ENCODE peak calls at places on chromosomes 7 and 10, in ten cellular contexts. One of them, this sample, is unnamed.

GRCh38 chr10:86790394-86790793 is 34.0 kb downstream of the BMPR1A start:
- DNase-seq in HFF-Myc: no peak
- DNase-seq in head of caudate nucleus: no peak
- DNase-seq in M059J: no peak
- DNase-seq in activated T-helper 1 cell treated with Interleukin-2 at 50 U/mL for 16 hours: no peak
- DNase-seq in stimulated activated CD4-positive, alpha-beta T cell treated with anti-CD3 and anti-CD28 coated beads, Interleukin-12 subunit alpha, Interleukin-12 subunit beta, amount 100 ng/mL, for 48 hours: no peak
- DNase-seq in cerebellar cortex: no peak
- DNase-seq in OCI-LY7: no peak
- DNase-seq in EL: no peak
- DNase-seq in mammary epithelial cell: no peak
- DNase-seq in this sample: no peak

GRCh38 chr10:1123198-1123597 is 67.0 kb downstream of the WDR37 start:
- DNase-seq in HFF-Myc: no peak
- DNase-seq in head of caudate nucleus: no peak
- DNase-seq in M059J: no peak
- DNase-seq in activated T-helper 1 cell treated with Interleukin-2 at 50 U/mL for 16 hours: no peak
- DNase-seq in stimulated activated CD4-positive, alpha-beta T cell treated with anti-CD3 and anti-CD28 coated beads, Interleukin-12 subunit alpha, Interleukin-12 subunit beta, amount 100 ng/mL, for 48 hours: no peak
- DNase-seq in cerebellar cortex: no peak
- DNase-seq in OCI-LY7: peak; percentile 15
- DNase-seq in EL: no peak
- DNase-seq in mammary epithelial cell: no peak
- DNase-seq in this sample: no peak

GRCh38 chr7:28060371-28060950 is 120.1 kb downstream of the JAZF1 start:
- DNase-seq in HFF-Myc: no peak
- DNase-seq in head of caudate nucleus: no peak
- DNase-seq in M059J: no peak
- DNase-seq in activated T-helper 1 cell treated with Interleukin-2 at 50 U/mL for 16 hours: no peak
- DNase-seq in stimulated activated CD4-positive, alpha-beta T cell treated with anti-CD3 and anti-CD28 coated beads, Interleukin-12 subunit alpha, Interleukin-12 subunit beta, amount 100 ng/mL, for 48 hours: no peak
- DNase-seq in cerebellar cortex: no peak
- DNase-seq in OCI-LY7: no peak
- DNase-seq in EL: no peak
- DNase-seq in mammary epithelial cell: no peak
- DNase-seq in this sample: no peak

GRCh38 chr7:88034083-88034695 is 100.1 kb downstream of the ADAM22 start:
- DNase-seq in HFF-Myc: no peak
- DNase-seq in head of caudate nucleus: no peak
- DNase-seq in M059J: no peak
- DNase-seq in activated T-helper 1 cell treated with Interleukin-2 at 50 U/mL for 16 hours: no peak
- DNase-seq in stimulated activated CD4-positive, alpha-beta T cell treated with anti-CD3 and anti-CD28 coated beads, Interleukin-12 subunit alpha, Interleukin-12 subunit beta, amount 100 ng/mL, for 48 hours: no peak
- DNase-seq in cerebellar cortex: peak; percentile 52
- DNase-seq in OCI-LY7: no peak
- DNase-seq in EL: no peak
- DNase-seq in mammary epithelial cell: no peak
- DNase-seq in this sample: no peak

GRCh38 chr7:109322833-109323232 is 753.2 kb downstream of the DNAJB9 start:
- DNase-seq in HFF-Myc: no peak
- DNase-seq in head of caudate nucleus: no peak
- DNase-seq in M059J: no peak
- DNase-seq in activated T-helper 1 cell treated with Interleukin-2 at 50 U/mL for 16 hours: no peak
- DNase-seq in stimulated activated CD4-positive, alpha-beta T cell treated with anti-CD3 and anti-CD28 coated beads, Interleukin-12 subunit alpha, Interleukin-12 subunit beta, amount 100 ng/mL, for 48 hours: no peak
- DNase-seq in cerebellar cortex: no peak
- DNase-seq in OCI-LY7: peak; percentile 1
- DNase-seq in EL: no peak
- DNase-seq in mammary epithelial cell: no peak
- DNase-seq in this sample: no peak

GRCh38 chr7:18226598-18226997 is 199.0 kb upstream of the PRPS1L1 start:
- DNase-seq in HFF-Myc: no peak
- DNase-seq in head of caudate nucleus: no peak
- DNase-seq in M059J: no peak
- DNase-seq in activated T-helper 1 cell treated with Interleukin-2 at 50 U/mL for 16 hours: no peak
- DNase-seq in stimulated activated CD4-positive, alpha-beta T cell treated with anti-CD3 and anti-CD28 coated beads, Interleukin-12 subunit alpha, Interleukin-12 subunit beta, amount 100 ng/mL, for 48 hours: no peak
- DNase-seq in cerebellar cortex: no peak
- DNase-seq in OCI-LY7: no peak
- DNase-seq in EL: no peak
- DNase-seq in mammary epithelial cell: no peak
- DNase-seq in this sample: no peak

GRCh38 chr10:68301790-68302502 is 29.9 kb upstream of the HNRNPH3 start:
- DNase-seq in HFF-Myc: peak; percentile 32
- DNase-seq in head of caudate nucleus: peak; percentile 16
- DNase-seq in M059J: peak; percentile 63
- DNase-seq in activated T-helper 1 cell treated with Interleukin-2 at 50 U/mL for 16 hours: no peak
- DNase-seq in stimulated activated CD4-positive, alpha-beta T cell treated with anti-CD3 and anti-CD28 coated beads, Interleukin-12 subunit alpha, Interleukin-12 subunit beta, amount 100 ng/mL, for 48 hours: no peak
- DNase-seq in cerebellar cortex: peak; percentile 76
- DNase-seq in OCI-LY7: peak; percentile 87
- DNase-seq in EL: peak; percentile 64
- DNase-seq in mammary epithelial cell: peak; percentile 30
- DNase-seq in this sample: peak; percentile 61

GRCh38 chr7:2260820-2261219 is 18.8 kb downstream of the NUDT1 start:
- DNase-seq in HFF-Myc: no peak
- DNase-seq in head of caudate nucleus: no peak
- DNase-seq in M059J: peak; percentile 92
- DNase-seq in activated T-helper 1 cell treated with Interleukin-2 at 50 U/mL for 16 hours: no peak
- DNase-seq in stimulated activated CD4-positive, alpha-beta T cell treated with anti-CD3 and anti-CD28 coated beads, Interleukin-12 subunit alpha, Interleukin-12 subunit beta, amount 100 ng/mL, for 48 hours: no peak
- DNase-seq in cerebellar cortex: peak; percentile 46
- DNase-seq in OCI-LY7: no peak
- DNase-seq in EL: peak; percentile 34
- DNase-seq in mammary epithelial cell: peak; percentile 88
- DNase-seq in this sample: peak; percentile 83

GRCh38 chr7:112101083-112101846 is 104.9 kb downstream of the DOCK4 start:
- DNase-seq in HFF-Myc: no peak
- DNase-seq in head of caudate nucleus: no peak
- DNase-seq in M059J: peak; percentile 5
- DNase-seq in activated T-helper 1 cell treated with Interleukin-2 at 50 U/mL for 16 hours: no peak
- DNase-seq in stimulated activated CD4-positive, alpha-beta T cell treated with anti-CD3 and anti-CD28 coated beads, Interleukin-12 subunit alpha, Interleukin-12 subunit beta, amount 100 ng/mL, for 48 hours: no peak
- DNase-seq in cerebellar cortex: no peak
- DNase-seq in OCI-LY7: no peak
- DNase-seq in EL: no peak
- DNase-seq in mammary epithelial cell: no peak
- DNase-seq in this sample: no peak

GRCh38 chr7:43479042-43479441 is 103.9 kb upstream of the STK17A start:
- DNase-seq in HFF-Myc: no peak
- DNase-seq in head of caudate nucleus: no peak
- DNase-seq in M059J: no peak
- DNase-seq in activated T-helper 1 cell treated with Interleukin-2 at 50 U/mL for 16 hours: no peak
- DNase-seq in stimulated activated CD4-positive, alpha-beta T cell treated with anti-CD3 and anti-CD28 coated beads, Interleukin-12 subunit alpha, Interleukin-12 subunit beta, amount 100 ng/mL, for 48 hours: no peak
- DNase-seq in cerebellar cortex: no peak
- DNase-seq in OCI-LY7: peak; percentile 16
- DNase-seq in EL: no peak
- DNase-seq in mammary epithelial cell: peak; percentile 28
- DNase-seq in this sample: peak; percentile 35

GRCh38 chr10:70940834-70941568 is 52.6 kb upstream of the PCBD1 start:
- DNase-seq in HFF-Myc: no peak
- DNase-seq in head of caudate nucleus: no peak
- DNase-seq in M059J: peak; percentile 8
- DNase-seq in activated T-helper 1 cell treated with Interleukin-2 at 50 U/mL for 16 hours: no peak
- DNase-seq in stimulated activated CD4-positive, alpha-beta T cell treated with anti-CD3 and anti-CD28 coated beads, Interleukin-12 subunit alpha, Interleukin-12 subunit beta, amount 100 ng/mL, for 48 hours: no peak
- DNase-seq in cerebellar cortex: peak; percentile 82
- DNase-seq in OCI-LY7: no peak
- DNase-seq in EL: no peak
- DNase-seq in mammary epithelial cell: peak; percentile 38
- DNase-seq in this sample: no peak

GRCh38 chr7:36473454-36474282 is 84.0 kb downstream of the ANLN start:
- DNase-seq in HFF-Myc: no peak
- DNase-seq in head of caudate nucleus: peak; percentile 81
- DNase-seq in M059J: peak; percentile 88
- DNase-seq in activated T-helper 1 cell treated with Interleukin-2 at 50 U/mL for 16 hours: no peak
- DNase-seq in stimulated activated CD4-positive, alpha-beta T cell treated with anti-CD3 and anti-CD28 coated beads, Interleukin-12 subunit alpha, Interleukin-12 subunit beta, amount 100 ng/mL, for 48 hours: peak; percentile 32
- DNase-seq in cerebellar cortex: peak; percentile 54
- DNase-seq in OCI-LY7: peak; percentile 28
- DNase-seq in EL: peak; percentile 43
- DNase-seq in mammary epithelial cell: peak; percentile 93
- DNase-seq in this sample: peak; percentile 79

GRCh38 chr10:74934100-74934812 is 107.9 kb downstream of the KAT6B start:
- DNase-seq in HFF-Myc: no peak
- DNase-seq in head of caudate nucleus: no peak
- DNase-seq in M059J: no peak
- DNase-seq in activated T-helper 1 cell treated with Interleukin-2 at 50 U/mL for 16 hours: no peak
- DNase-seq in stimulated activated CD4-positive, alpha-beta T cell treated with anti-CD3 and anti-CD28 coated beads, Interleukin-12 subunit alpha, Interleukin-12 subunit beta, amount 100 ng/mL, for 48 hours: no peak
- DNase-seq in cerebellar cortex: no peak
- DNase-seq in OCI-LY7: no peak
- DNase-seq in EL: no peak
- DNase-seq in mammary epithelial cell: no peak
- DNase-seq in this sample: no peak

GRCh38 chr10:116599991-116600390 is 9.2 kb downstream of the PNLIPRP1 start:
- DNase-seq in HFF-Myc: no peak
- DNase-seq in head of caudate nucleus: no peak
- DNase-seq in M059J: no peak
- DNase-seq in activated T-helper 1 cell treated with Interleukin-2 at 50 U/mL for 16 hours: no peak
- DNase-seq in stimulated activated CD4-positive, alpha-beta T cell treated with anti-CD3 and anti-CD28 coated beads, Interleukin-12 subunit alpha, Interleukin-12 subunit beta, amount 100 ng/mL, for 48 hours: no peak
- DNase-seq in cerebellar cortex: no peak
- DNase-seq in OCI-LY7: no peak
- DNase-seq in EL: no peak
- DNase-seq in mammary epithelial cell: no peak
- DNase-seq in this sample: no peak

GRCh38 chr10:71444284-71445054 is 47.7 kb downstream of the CDH23 start:
- DNase-seq in HFF-Myc: no peak
- DNase-seq in head of caudate nucleus: no peak
- DNase-seq in M059J: no peak
- DNase-seq in activated T-helper 1 cell treated with Interleukin-2 at 50 U/mL for 16 hours: no peak
- DNase-seq in stimulated activated CD4-positive, alpha-beta T cell treated with anti-CD3 and anti-CD28 coated beads, Interleukin-12 subunit alpha, Interleukin-12 subunit beta, amount 100 ng/mL, for 48 hours: no peak
- DNase-seq in cerebellar cortex: no peak
- DNase-seq in OCI-LY7: no peak
- DNase-seq in EL: no peak
- DNase-seq in mammary epithelial cell: no peak
- DNase-seq in this sample: no peak

GRCh38 chr7:89511900-89512299 is 642.4 kb upstream of the STEAP1 start:
- DNase-seq in HFF-Myc: no peak
- DNase-seq in head of caudate nucleus: no peak
- DNase-seq in M059J: no peak
- DNase-seq in activated T-helper 1 cell treated with Interleukin-2 at 50 U/mL for 16 hours: no peak
- DNase-seq in stimulated activated CD4-positive, alpha-beta T cell treated with anti-CD3 and anti-CD28 coated beads, Interleukin-12 subunit alpha, Interleukin-12 subunit beta, amount 100 ng/mL, for 48 hours: no peak
- DNase-seq in cerebellar cortex: no peak
- DNase-seq in OCI-LY7: no peak
- DNase-seq in EL: no peak
- DNase-seq in mammary epithelial cell: no peak
- DNase-seq in this sample: no peak

GRCh38 chr7:93239824-93240223 is 7.7 kb downstream of the VPS50 start:
- DNase-seq in HFF-Myc: no peak
- DNase-seq in head of caudate nucleus: no peak
- DNase-seq in M059J: no peak
- DNase-seq in activated T-helper 1 cell treated with Interleukin-2 at 50 U/mL for 16 hours: no peak
- DNase-seq in stimulated activated CD4-positive, alpha-beta T cell treated with anti-CD3 and anti-CD28 coated beads, Interleukin-12 subunit alpha, Interleukin-12 subunit beta, amount 100 ng/mL, for 48 hours: no peak
- DNase-seq in cerebellar cortex: no peak
- DNase-seq in OCI-LY7: no peak
- DNase-seq in EL: no peak
- DNase-seq in mammary epithelial cell: no peak
- DNase-seq in this sample: no peak

GRCh38 chr7:101428093-101428866 is 65.6 kb downstream of the COL26A1 start:
- DNase-seq in HFF-Myc: no peak
- DNase-seq in head of caudate nucleus: no peak
- DNase-seq in M059J: no peak
- DNase-seq in activated T-helper 1 cell treated with Interleukin-2 at 50 U/mL for 16 hours: no peak
- DNase-seq in stimulated activated CD4-positive, alpha-beta T cell treated with anti-CD3 and anti-CD28 coated beads, Interleukin-12 subunit alpha, Interleukin-12 subunit beta, amount 100 ng/mL, for 48 hours: no peak
- DNase-seq in cerebellar cortex: no peak
- DNase-seq in OCI-LY7: no peak
- DNase-seq in EL: no peak
- DNase-seq in mammary epithelial cell: no peak
- DNase-seq in this sample: no peak

GRCh38 chr10:52443419-52444388 is 129.6 kb downstream of the DKK1 start:
- DNase-seq in HFF-Myc: peak; percentile 12
- DNase-seq in head of caudate nucleus: no peak
- DNase-seq in M059J: peak; percentile 92
- DNase-seq in activated T-helper 1 cell treated with Interleukin-2 at 50 U/mL for 16 hours: no peak
- DNase-seq in stimulated activated CD4-positive, alpha-beta T cell treated with anti-CD3 and anti-CD28 coated beads, Interleukin-12 subunit alpha, Interleukin-12 subunit beta, amount 100 ng/mL, for 48 hours: no peak
- DNase-seq in cerebellar cortex: no peak
- DNase-seq in OCI-LY7: no peak
- DNase-seq in EL: peak; percentile 89
- DNase-seq in mammary epithelial cell: peak; percentile 98
- DNase-seq in this sample: peak; percentile 98

GRCh38 chr10:118926018-118926417 is 103.5 kb upstream of the NANOS1 start:
- DNase-seq in HFF-Myc: no peak
- DNase-seq in head of caudate nucleus: no peak
- DNase-seq in M059J: no peak
- DNase-seq in activated T-helper 1 cell treated with Interleukin-2 at 50 U/mL for 16 hours: no peak
- DNase-seq in stimulated activated CD4-positive, alpha-beta T cell treated with anti-CD3 and anti-CD28 coated beads, Interleukin-12 subunit alpha, Interleukin-12 subunit beta, amount 100 ng/mL, for 48 hours: no peak
- DNase-seq in cerebellar cortex: peak; percentile 21
- DNase-seq in OCI-LY7: no peak
- DNase-seq in EL: no peak
- DNase-seq in mammary epithelial cell: no peak
- DNase-seq in this sample: no peak

GRCh38 chr7:118731854-118732253 is 507.4 kb downstream of the ANKRD7 start:
- DNase-seq in HFF-Myc: no peak
- DNase-seq in head of caudate nucleus: no peak
- DNase-seq in M059J: no peak
- DNase-seq in activated T-helper 1 cell treated with Interleukin-2 at 50 U/mL for 16 hours: no peak
- DNase-seq in stimulated activated CD4-positive, alpha-beta T cell treated with anti-CD3 and anti-CD28 coated beads, Interleukin-12 subunit alpha, Interleukin-12 subunit beta, amount 100 ng/mL, for 48 hours: no peak
- DNase-seq in cerebellar cortex: no peak
- DNase-seq in OCI-LY7: no peak
- DNase-seq in EL: no peak
- DNase-seq in mammary epithelial cell: no peak
- DNase-seq in this sample: peak; percentile 22

GRCh38 chr10:123140983-123141390 is 5.2 kb downstream of the HMX3 start:
- DNase-seq in HFF-Myc: no peak
- DNase-seq in head of caudate nucleus: no peak
- DNase-seq in M059J: no peak
- DNase-seq in activated T-helper 1 cell treated with Interleukin-2 at 50 U/mL for 16 hours: no peak
- DNase-seq in stimulated activated CD4-positive, alpha-beta T cell treated with anti-CD3 and anti-CD28 coated beads, Interleukin-12 subunit alpha, Interleukin-12 subunit beta, amount 100 ng/mL, for 48 hours: no peak
- DNase-seq in cerebellar cortex: no peak
- DNase-seq in OCI-LY7: no peak
- DNase-seq in EL: no peak
- DNase-seq in mammary epithelial cell: no peak
- DNase-seq in this sample: no peak

GRCh38 chr10:104642311-104643022 is 1.4 kb downstream of the SORCS3 start:
- DNase-seq in HFF-Myc: no peak
- DNase-seq in head of caudate nucleus: peak; percentile 93
- DNase-seq in M059J: peak; percentile 17
- DNase-seq in activated T-helper 1 cell treated with Interleukin-2 at 50 U/mL for 16 hours: no peak
- DNase-seq in stimulated activated CD4-positive, alpha-beta T cell treated with anti-CD3 and anti-CD28 coated beads, Interleukin-12 subunit alpha, Interleukin-12 subunit beta, amount 100 ng/mL, for 48 hours: peak; percentile 34
- DNase-seq in cerebellar cortex: peak; percentile 19
- DNase-seq in OCI-LY7: no peak
- DNase-seq in EL: peak; percentile 46
- DNase-seq in mammary epithelial cell: no peak
- DNase-seq in this sample: peak; percentile 10